ENCODE peak calls at places on chromosomes 5 and 9, in seven cellular contexts. M is spleen, U is psoas muscle, H is lower lobe of right lung, I is LNCaP clone FGC, G is HFF-Myc, T is cardiac muscle cell. Y is an unnamed sample.

GRCh38 chr9:121222524-121223171 is 21.0 kb upstream of the RAB14 start:
- DNase-seq in M (no peak), U (no peak), H (no peak), I (no peak), G (no peak), T (peak; percentile 60), Y (peak; percentile 19)

GRCh38 chr5:107147584-107147983 is 523.2 kb downstream of the EFNA5 start:
- DNase-seq in M (no peak), U (no peak), H (no peak), I (no peak), G (no peak), T (no peak), Y (peak; percentile 56)

GRCh38 chr5:66596791-66597757 is 881 bp downstream of the MAST4 start:
- DNase-seq in M (peak; percentile 79), U (peak; percentile 58), H (peak; percentile 59), I (peak; percentile 40), G (no peak), T (peak; percentile 64), Y (no peak)

GRCh38 chr9:137851516-137852217 is 25.9 kb upstream of the CACNA1B start:
- DNase-seq in M (no peak), U (no peak), H (no peak), I (no peak), G (no peak), T (no peak), Y (no peak)

GRCh38 chr5:97644896-97645295 is 461.8 kb upstream of the RIOK2 start:
- DNase-seq in M (no peak), U (no peak), H (no peak), I (no peak), G (no peak), T (no peak), Y (no peak)

GRCh38 chr9:127313042-127313560 is 48.5 kb downstream of the GARNL3 start:
- DNase-seq in M (no peak), U (no peak), H (no peak), I (no peak), G (no peak), T (no peak), Y (no peak)

GRCh38 chr9:89444212-89444611 is 53.7 kb downstream of the SEMA4D start:
- DNase-seq in M (peak; percentile 84), U (no peak), H (no peak), I (no peak), G (no peak), T (peak; percentile 45), Y (no peak)

GRCh38 chr9:129597355-129598088 is 23.4 kb downstream of the C9orf50 start:
- DNase-seq in M (no peak), U (peak; percentile 83), H (peak; percentile 80), I (no peak), G (no peak), T (peak; percentile 71), Y (no peak)

GRCh38 chr9:133916159-133916541 is 76.0 kb downstream of the VAV2 start:
- DNase-seq in M (no peak), U (no peak), H (no peak), I (no peak), G (no peak), T (no peak), Y (no peak)

GRCh38 chr9:112503170-112503569 is 16.5 kb downstream of the KIAA1958 start:
- DNase-seq in M (no peak), U (no peak), H (peak; percentile 71), I (no peak), G (no peak), T (no peak), Y (no peak)

GRCh38 chr5:170254056-170254455 is 21.3 kb downstream of the C5orf58 start:
- DNase-seq in M (no peak), U (no peak), H (no peak), I (peak; percentile 35), G (no peak), T (no peak), Y (no peak)

GRCh38 chr9:27094640-27095039 is 14.4 kb upstream of the TEK start:
- DNase-seq in M (no peak), U (no peak), H (no peak), I (no peak), G (no peak), T (peak; percentile 17), Y (no peak)

GRCh38 chr9:34185778-34186551 is 7.1 kb downstream of the UBAP1 start:
- DNase-seq in M (no peak), U (no peak), H (no peak), I (peak; percentile 90), G (peak; percentile 30), T (no peak), Y (peak; percentile 97)

GRCh38 chr9:137426018-137426681 is 3.0 kb downstream of the NOXA1 start:
- DNase-seq in M (peak; percentile 74), U (peak; percentile 50), H (peak; percentile 39), I (no peak), G (no peak), T (no peak), Y (no peak)

GRCh38 chr9:28651050-28651722 is 1077.9 kb upstream of the C9orf72 start:
- DNase-seq in M (no peak), U (no peak), H (no peak), I (no peak), G (no peak), T (no peak), Y (no peak)

GRCh38 chr5:6584101-6584645 is 48.7 kb downstream of the NSUN2 start:
- DNase-seq in M (no peak), U (peak; percentile 35), H (no peak), I (no peak), G (no peak), T (no peak), Y (no peak)

GRCh38 chr5:148984333-148984732 is 78.5 kb downstream of the SH3TC2 start:
- DNase-seq in M (no peak), U (no peak), H (no peak), I (no peak), G (no peak), T (no peak), Y (no peak)

GRCh38 chr9:131272212-131272611 is 4.1 kb downstream of the FAM78A start:
- DNase-seq in M (no peak), U (no peak), H (no peak), I (no peak), G (no peak), T (no peak), Y (no peak)

GRCh38 chr9:131273146-131273545 is 3.2 kb downstream of the FAM78A start:
- DNase-seq in M (peak; percentile 83), U (peak; percentile 80), H (peak; percentile 68), I (no peak), G (no peak), T (no peak), Y (no peak)

GRCh38 chr9:131273791-131274673 is 2.3 kb downstream of the FAM78A start:
- DNase-seq in M (peak; percentile 64), U (peak; percentile 82), H (no peak), I (peak; percentile 33), G (no peak), T (no peak), Y (no peak)

GRCh38 chr9:131270171-131271015 is 5.9 kb downstream of the FAM78A start:
- DNase-seq in M (peak; percentile 93), U (peak; percentile 90), H (peak; percentile 85), I (no peak), G (no peak), T (no peak), Y (no peak)

GRCh38 chr9:131271506-131271931 is 4.8 kb downstream of the FAM78A start:
- DNase-seq in M (peak; percentile 75), U (peak; percentile 61), H (no peak), I (no peak), G (no peak), T (no peak), Y (no peak)
- H3K4me3 ChIP-seq in M (peak overlapping the region; percentile 92), U (peak overlapping the region; percentile 22), H (peak overlapping the region; percentile 36), I (no peak overlapping the region), G (no peak overlapping the region), T (no peak overlapping the region), Y (no peak overlapping the region)

GRCh38 chr5:141180313-141180712 is 1.9 kb upstream of the PCDHB16 start:
- DNase-seq in M (no peak), U (no peak), H (no peak), I (no peak), G (no peak), T (no peak), Y (no peak)

GRCh38 chr5:141186897-141187512 is at the start of gene PCDHB9:
- DNase-seq in M (no peak), U (no peak), H (no peak), I (no peak), G (no peak), T (peak; percentile 29), Y (no peak)

GRCh38 chr5:141182248-141182647 is at the start of gene PCDHB16:
- DNase-seq in M (no peak), U (no peak), H (no peak), I (no peak), G (no peak), T (peak; percentile 30), Y (no peak)
- H3K4me3 ChIP-seq in M (peak within 1 kb of the TSS; percentile 44), U (peak within 1 kb of the TSS; percentile 43), H (peak within 1 kb of the TSS; percentile 32), I (no peak within 1 kb of the TSS), G (no peak within 1 kb of the TSS), T (no peak within 1 kb of the TSS), Y (no peak within 1 kb of the TSS)

DNA sequence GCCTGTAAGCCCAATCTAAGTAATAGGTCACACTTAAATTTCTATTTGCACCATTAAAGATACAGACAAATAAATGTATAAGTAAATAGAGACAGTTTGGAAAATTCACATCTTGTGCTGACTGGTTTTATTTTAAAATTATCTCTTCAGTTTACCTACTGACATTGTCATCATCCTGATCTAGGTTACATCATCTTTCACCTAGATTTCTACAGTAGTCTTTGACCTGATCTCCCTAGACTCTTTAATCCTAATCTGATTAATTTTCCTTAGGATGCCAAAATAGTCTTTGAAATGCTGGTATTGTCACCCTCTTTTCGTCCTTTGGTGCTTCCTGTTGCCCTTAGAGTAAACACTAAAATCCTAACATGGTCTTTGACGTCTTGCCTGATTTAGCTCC is 43.9 kb downstream of the NDUFS4 start:
- DNase-seq in M (no peak), U (no peak), H (no peak), I (no peak), G (no peak), T (no peak), Y (no peak)
- H3K4me3 ChIP-seq in M (no peak overlapping the region), U (no peak overlapping the region), H (no peak overlapping the region), I (no peak overlapping the region), G (no peak overlapping the region), T (no peak overlapping the region), Y (no peak overlapping the region)

GRCh38 chr9:117413346-117414219 is 1.3 kb downstream of the ASTN2 start:
- DNase-seq in M (no peak), U (no peak), H (no peak), I (no peak), G (no peak), T (peak; percentile 66), Y (no peak)
- H3K4me3 ChIP-seq in M (peak overlapping the region; percentile 65), U (peak overlapping the region; percentile 66), H (peak overlapping the region; percentile 40), I (no peak overlapping the region), G (no peak overlapping the region), T (peak overlapping the region; percentile 41), Y (peak overlapping the region; percentile 41)

DNA sequence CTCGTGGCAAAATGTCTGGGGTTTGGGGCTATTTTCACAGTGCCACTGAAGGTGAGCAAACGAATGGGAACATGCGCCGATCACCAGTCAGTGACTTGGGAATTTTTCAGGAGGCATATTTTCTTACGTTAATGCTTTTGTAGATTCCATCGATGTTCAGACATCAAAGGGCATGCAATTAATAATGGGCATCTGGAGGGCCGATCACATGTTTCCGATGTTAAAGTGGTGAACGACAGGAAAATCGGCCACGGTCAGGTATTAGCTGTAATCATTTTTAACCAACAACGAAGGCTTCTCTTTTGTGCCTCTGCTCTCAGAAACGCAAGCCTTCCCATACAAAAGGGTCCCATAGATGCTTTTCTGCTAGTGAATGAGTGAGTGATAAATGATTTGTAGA is 155.0 kb upstream of the PITX1 start:
- DNase-seq in M (no peak), U (no peak), H (no peak), I (no peak), G (no peak), T (no peak), Y (no peak)
- H3K4me3 ChIP-seq in M (no peak overlapping the region), U (no peak overlapping the region), H (no peak overlapping the region), I (no peak overlapping the region), G (no peak overlapping the region), T (no peak overlapping the region), Y (no peak overlapping the region)

Y was measured in astrocyte of the cerebellum.